ENCODE peak calls at places on chromosomes 3 and 15, in six cellular contexts. J, Y, F, X, C and Q are unnamed samples. For H3K9me3, the result is how much of the 10 kb centered on the place peaks cover.

GRCh38 chr15:78950906-78951840 is 6.3 kb upstream of the CTSH start:
- DNase-seq in J (no peak), Y (peak), F (peak), X (no peak), C (no peak), Q (peak)

GRCh38 chr3:128283429-128283828 is 130.1 kb downstream of the EEFSEC start:
- DNase-seq in J (no peak), Y (no peak), F (no peak), X (no peak), C (peak), Q (no peak)

GRCh38 chr15:67839358-67839928 is 402 bp downstream of the RNU6-1 start:
- DNase-seq in J (no peak), Y (peak), F (peak), X (no peak), C (no peak), Q (peak)

GRCh38 chr3:58234516-58234931 is 3.1 kb upstream of the ABHD6 start:
- DNase-seq in J (no peak), Y (peak), F (peak), X (no peak), C (no peak), Q (no peak)

GRCh38 chr3:38311474-38311873 is 29.4 kb downstream of the SLC22A14 start:
- DNase-seq in J (no peak), Y (no peak), F (no peak), X (no peak), C (no peak), Q (no peak)

GRCh38 chr15:91348812-91349500 is 248.9 kb downstream of the SV2B start:
- DNase-seq in J (no peak), Y (no peak), F (no peak), X (no peak), C (no peak), Q (no peak)

GRCh38 chr15:78037328-78037727 is 40.2 kb downstream of the TBC1D2B start:
- DNase-seq in J (no peak), Y (no peak), F (no peak), X (no peak), C (no peak), Q (no peak)

GRCh38 chr3:13655074-13655913 is 106.4 kb downstream of the FBLN2 start:
- DNase-seq in J (peak), Y (peak), F (peak), X (no peak), C (peak), Q (peak)

GRCh38 chr3:48403533-48404439 is 26.1 kb downstream of the PLXNB1 start:
- DNase-seq in J (no peak), Y (no peak), F (no peak), X (no peak), C (no peak), Q (no peak)

GRCh38 chr3:129314757-129315385 is 36.2 kb downstream of the HMCES start:
- DNase-seq in J (peak), Y (peak), F (peak), X (peak), C (peak), Q (peak)

GRCh38 chr3:13882876-13883275 is 3.0 kb upstream of the WNT7A start:
- DNase-seq in J (no peak), Y (no peak), F (no peak), X (no peak), C (no peak), Q (no peak)

GRCh38 chr15:52778457-52778856 is 11.7 kb downstream of the ONECUT1 start:
- DNase-seq in J (no peak), Y (no peak), F (no peak), X (no peak), C (peak), Q (no peak)

GRCh38 chr15:66734961-66735908 is 33.2 kb downstream of the SMAD6 start:
- DNase-seq in J (no peak), Y (no peak), F (no peak), X (no peak), C (no peak), Q (no peak)

GRCh38 chr3:178325330-178325729 is 210.9 kb upstream of the KCNMB2 start:
- DNase-seq in J (no peak), Y (peak), F (peak), X (no peak), C (no peak), Q (peak)

GRCh38 chr3:161510510-161511260 is 14.1 kb downstream of the OTOL1 start:
- DNase-seq in J (no peak), Y (no peak), F (no peak), X (no peak), C (no peak), Q (no peak)

GRCh38 chr3:38136272-38136806 is 588 bp downstream of the ACAA1 start:
- DNase-seq in J (peak), Y (peak), F (peak), X (no peak), C (no peak), Q (no peak)

GRCh38 chr15:89496155-89497098 is at the start of gene RHCG:
- DNase-seq in J (peak), Y (peak), F (peak), X (peak), C (peak), Q (peak)

GRCh38 chr15:79171320-79172031 is 80.9 kb upstream of the RASGRF1 start:
- DNase-seq in J (no peak), Y (no peak), F (no peak), X (no peak), C (peak), Q (no peak)

GRCh38 chr15:67501177-67501835 is 19.6 kb upstream of the C15orf61 start:
- DNase-seq in J (no peak), Y (peak), F (peak), X (no peak), C (no peak), Q (peak)

GRCh38 chr15:73927476-73928240 is 1.4 kb downstream of the LOXL1 start:
- DNase-seq in J (no peak), Y (peak), F (no peak), X (no peak), C (peak), Q (peak)

GRCh38 chr3:102237181-102237580 is 197.6 kb upstream of the ZPLD1 start:
- DNase-seq in J (no peak), Y (no peak), F (no peak), X (no peak), C (no peak), Q (no peak)

GRCh38 chr3:116338713-116339112 is 106.6 kb downstream of the LSAMP start:
- DNase-seq in J (no peak), Y (no peak), F (no peak), X (no peak), C (peak), Q (no peak)

GRCh38 chr3:49721165-49721860 is 1.8 kb upstream of the AMIGO3 start:
- DNase-seq in J (no peak), Y (no peak), F (no peak), X (no peak), C (no peak), Q (no peak)

GRCh38 chr3:97138914-97139541 is 324.6 kb downstream of the EPHA6 start:
- DNase-seq in J (no peak), Y (no peak), F (no peak), X (peak), C (peak), Q (no peak)

GRCh38 chr3:123331006-123331405 is 117.9 kb downstream of the ADCY5 start:
- DNase-seq in J (no peak), Y (no peak), F (no peak), X (no peak), C (no peak), Q (no peak)

GRCh38 chr15:64653757-64654156 is 121.6 kb downstream of the RBPMS2 start:
- DNase-seq in J (no peak), Y (peak), F (peak), X (no peak), C (no peak), Q (no peak)

GRCh38 chr3:147404800-147405551 is 1.4 kb downstream of the ZIC4 start:
- DNase-seq in J (no peak), Y (no peak), F (no peak), X (no peak), C (no peak), Q (no peak)

GRCh38 chr3:146187334-146187950 is 26.5 kb upstream of the PLOD2 start:
- DNase-seq in J (peak), Y (peak), F (peak), X (no peak), C (no peak), Q (no peak)

GRCh38 chr15:78034495-78035191 is 42.9 kb downstream of the TBC1D2B start:
- DNase-seq in J (no peak), Y (peak), F (peak), X (no peak), C (no peak), Q (no peak)

GRCh38 chr15:70066422-70066821 is 31.3 kb downstream of the TLE3 start:
- DNase-seq in J (no peak), Y (peak), F (no peak), X (no peak), C (no peak), Q (peak)

GRCh38 chr3:149120051-149120972 is 9.1 kb upstream of the HPS3 start:
- DNase-seq in J (peak), Y (peak), F (peak), X (no peak), C (no peak), Q (peak)

GRCh38 chr3:138781012-138781470 is 53.7 kb downstream of the PIK3CB start:
- DNase-seq in J (no peak), Y (no peak), F (peak), X (no peak), C (no peak), Q (peak)

GRCh38 chr3:172321035-172321434 is 127.2 kb downstream of the GHSR start:
- DNase-seq in J (no peak), Y (peak), F (peak), X (no peak), C (no peak), Q (no peak)

GRCh38 chr15:47812436-47813109 is 95.3 kb downstream of the SEMA6D start:
- DNase-seq in J (no peak), Y (peak), F (peak), X (no peak), C (no peak), Q (peak)
- H2AK5ac ChIP-seq in J (no peak), Y (no peak), F (peak), X (no peak), C (no peak), Q (no peak)

GRCh38 chr3:117674321-117674720 is 964.7 kb downstream of the TUSC7 start:
- DNase-seq in J (no peak), Y (peak), F (peak), X (no peak), C (no peak), Q (no peak)
- H3K9me3 ChIP-seq in J (under half), Y (under half), F (under half), X (under half), C (under half), Q (under half)

DNA sequence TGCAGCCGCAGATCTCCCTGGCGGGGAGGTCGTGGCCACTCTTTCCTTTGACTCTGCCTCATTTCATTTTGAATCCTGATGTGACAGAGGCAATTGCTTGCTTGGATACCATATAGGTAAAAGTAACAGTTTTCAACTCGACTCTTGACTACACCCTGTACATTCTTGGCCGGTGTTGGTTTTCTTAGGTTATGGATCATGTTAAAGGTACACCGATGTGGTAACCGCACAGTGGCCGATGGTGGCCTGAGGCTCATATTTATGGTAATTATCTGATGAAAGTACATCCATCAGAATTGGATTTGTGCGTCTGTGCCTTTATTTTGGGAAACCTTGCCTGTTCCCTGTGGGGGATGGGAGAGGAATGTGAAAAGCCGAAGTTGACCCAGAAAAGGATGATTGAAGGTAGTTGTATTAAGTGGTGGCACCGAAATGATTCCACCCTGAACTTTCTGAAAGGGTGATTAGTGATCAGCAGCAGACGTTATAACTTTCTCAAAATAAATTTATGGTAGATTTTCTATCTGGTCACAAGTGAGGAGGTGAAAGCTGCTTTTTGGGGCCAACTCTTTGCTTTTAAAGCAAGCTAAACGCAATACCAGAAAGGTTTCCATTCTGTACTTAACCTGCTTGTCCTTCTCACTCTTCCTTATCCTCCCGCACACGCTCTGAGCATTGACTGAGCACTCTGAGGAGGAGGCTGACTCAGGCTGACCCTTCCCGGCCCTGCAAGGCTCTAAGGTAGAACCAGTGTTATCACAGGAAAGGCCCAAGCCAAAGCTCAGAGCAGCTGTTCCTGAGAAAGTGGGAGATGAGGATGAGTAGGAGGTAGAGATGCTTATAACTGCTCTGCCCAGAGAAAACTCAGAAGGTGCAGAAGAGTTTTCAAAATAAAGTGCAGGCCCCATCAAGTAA is 2.0 kb downstream of the B3GNT5 start:
- DNase-seq in J (no peak), Y (peak), F (peak), X (no peak), C (no peak), Q (peak)
- H2AK5ac ChIP-seq in J (no peak), Y (no peak), F (no peak), X (no peak), C (no peak), Q (no peak)

GRCh38 chr3:30346927-30347320 is 259.5 kb upstream of the TGFBR2 start:
- DNase-seq in J (no peak), Y (no peak), F (no peak), X (no peak), C (no peak), Q (no peak)

GRCh38 chr3:30347679-30348216 is 258.7 kb upstream of the TGFBR2 start:
- DNase-seq in J (no peak), Y (peak), F (peak), X (no peak), C (no peak), Q (no peak)

GRCh38 chr3:30350011-30350410 is 256.4 kb upstream of the TGFBR2 start:
- DNase-seq in J (no peak), Y (no peak), F (peak), X (no peak), C (no peak), Q (no peak)

GRCh38 chr3:30350901-30351300 is 255.5 kb upstream of the TGFBR2 start:
- DNase-seq in J (no peak), Y (no peak), F (no peak), X (no peak), C (no peak), Q (no peak)

DNA sequence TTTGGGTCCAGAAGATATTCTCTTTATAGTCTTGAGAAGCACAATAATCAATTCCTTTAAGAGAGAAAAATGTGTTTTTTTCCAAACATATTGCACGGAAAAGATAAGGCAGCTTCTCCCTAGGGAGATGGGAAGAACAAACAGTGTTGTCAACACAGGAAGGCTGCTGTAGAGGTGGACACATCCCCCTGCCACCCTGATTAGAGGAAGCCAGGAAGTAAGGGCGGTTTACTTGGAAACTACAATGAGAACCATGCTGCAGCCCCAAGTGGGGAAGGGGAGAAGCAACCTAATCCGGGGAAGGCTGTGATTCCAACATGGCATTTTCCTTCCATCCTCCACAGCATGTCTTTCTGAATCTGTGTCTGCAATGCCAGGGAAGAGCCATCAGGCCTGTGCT is 256.9 kb upstream of the TGFBR2 start:
- DNase-seq in J (no peak), Y (no peak), F (no peak), X (no peak), C (no peak), Q (no peak)
- H3K9me3 ChIP-seq in J (under half), Y (under half), F (under half), X (under half), C (under half), Q (under half)

GRCh38 chr3:190014940-190015339 is 105.8 kb downstream of the P3H2 start:
- DNase-seq in J (no peak), Y (no peak), F (no peak), X (no peak), C (no peak), Q (no peak)

GRCh38 chr3:190010486-190010885 is 110.2 kb downstream of the P3H2 start:
- DNase-seq in J (no peak), Y (no peak), F (no peak), X (no peak), C (no peak), Q (no peak)

GRCh38 chr3:190012314-190012782 is 108.3 kb downstream of the P3H2 start:
- DNase-seq in J (peak), Y (peak), F (peak), X (no peak), C (no peak), Q (peak)

GRCh38 chr3:190013943-190014924 is 106.5 kb downstream of the P3H2 start:
- DNase-seq in J (no peak), Y (no peak), F (no peak), X (no peak), C (no peak), Q (no peak)

GRCh38 chr3:190012784-190013183 is 107.9 kb downstream of the P3H2 start:
- DNase-seq in J (no peak), Y (no peak), F (no peak), X (no peak), C (no peak), Q (no peak)
- H2AK5ac ChIP-seq in J (no peak), Y (peak), F (peak), X (peak), C (no peak), Q (peak)

GRCh38 chr15:21262851-21263400 is 177.4 kb downstream of the POTEB3 start:
- DNase-seq in J (no peak), Y (no peak), F (no peak), X (no peak), C (no peak), Q (no peak)
- H3K9me3 ChIP-seq in J (under half), Y (under half), F (under half), X (under half), C (half or more), Q (under half)

GRCh38 chr15:92880796-92881569 is 19.1 kb upstream of the CHD2 start:
- DNase-seq in J (no peak), Y (no peak), F (no peak), X (no peak), C (no peak), Q (no peak)

GRCh38 chr15:92881570-92881837 is 18.6 kb upstream of the CHD2 start:
- DNase-seq in J (no peak), Y (no peak), F (no peak), X (no peak), C (no peak), Q (no peak)

GRCh38 chr15:92882697-92883642 is 17.2 kb upstream of the CHD2 start:
- DNase-seq in J (no peak), Y (no peak), F (no peak), X (no peak), C (no peak), Q (no peak)

GRCh38 chr15:92883643-92884458 is 16.3 kb upstream of the CHD2 start:
- DNase-seq in J (no peak), Y (peak), F (peak), X (no peak), C (no peak), Q (peak)

DNA sequence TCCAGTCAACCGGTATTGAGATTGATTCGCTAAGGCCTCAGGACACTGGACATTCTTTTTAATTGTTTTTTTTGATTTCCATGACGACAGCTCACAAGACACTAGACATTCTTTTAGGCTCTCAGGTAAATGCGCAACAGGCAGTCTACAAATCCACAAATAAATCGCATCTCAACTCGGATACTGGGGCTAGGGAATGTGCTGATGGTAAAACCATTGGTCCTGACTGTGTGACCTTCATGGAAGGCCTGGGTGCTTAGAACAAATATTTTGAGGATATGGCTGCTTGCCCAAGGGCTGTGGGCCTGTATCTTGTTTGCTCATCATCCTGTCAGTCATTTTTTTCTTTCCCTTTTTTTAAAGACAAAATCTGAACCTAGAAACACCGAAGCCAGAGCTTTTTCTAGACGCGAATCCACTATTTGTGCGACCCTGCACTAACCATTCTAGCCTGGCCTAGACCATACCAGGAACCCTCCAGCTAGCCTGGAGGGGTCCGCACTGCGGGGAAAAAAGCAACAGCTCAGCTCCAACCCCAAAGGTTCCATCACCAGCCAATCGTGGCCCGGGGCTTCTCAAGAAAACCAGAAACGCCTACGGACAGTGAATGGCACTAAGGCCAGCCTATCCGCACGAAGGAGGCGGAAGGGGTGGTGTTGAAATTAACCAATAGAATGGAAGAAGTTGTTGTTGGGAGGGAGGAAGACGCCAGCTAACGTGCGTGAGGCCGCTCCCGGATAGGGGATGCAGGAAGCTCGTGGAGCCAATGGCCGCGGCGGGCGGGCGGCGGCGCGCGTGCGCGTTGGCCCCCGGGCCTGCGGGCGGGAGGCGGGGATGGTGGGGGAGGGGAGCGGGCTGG is 18.1 kb upstream of the CHD2 start:
- DNase-seq in J (peak), Y (peak), F (peak), X (peak), C (peak), Q (peak)
- H2AK5ac ChIP-seq in J (no peak), Y (peak), F (peak), X (peak), C (no peak), Q (peak)